ENCODE peak calls at places on chromosomes 2 and 18, in five cellular contexts. G, M, Q, B and F are unnamed samples.

GRCh38 chr18:24090876-24091275 is 48.0 kb upstream of the CABYR start:
- DNase-seq in G (no peak), M (no peak), Q (no peak), B (no peak), F (no peak)

GRCh38 chr2:20146401-20146800 is 78.5 kb downstream of the SDC1 start:
- DNase-seq in G (no peak), M (no peak), Q (no peak), B (no peak), F (no peak)

GRCh38 chr2:240670402-240670801 is 12.3 kb downstream of the AQP12B start:
- DNase-seq in G (no peak), M (no peak), Q (no peak), B (no peak), F (no peak)

GRCh38 chr2:128640166-128640846 is 321.6 kb upstream of the HS6ST1 start:
- DNase-seq in G (no peak), M (no peak), Q (no peak), B (no peak), F (no peak)

GRCh38 chr2:237281900-237282306 is 132.1 kb downstream of the COL6A3 start:
- DNase-seq in G (no peak), M (no peak), Q (no peak), B (peak; percentile 99), F (no peak)

GRCh38 chr2:207126724-207127314 is 38.9 kb downstream of the KLF7 start:
- DNase-seq in G (no peak), M (no peak), Q (no peak), B (peak; percentile 41), F (no peak)

GRCh38 chr2:51706220-51706619 is 674.3 kb upstream of the NRXN1 start:
- DNase-seq in G (no peak), M (no peak), Q (no peak), B (no peak), F (no peak)

GRCh38 chr18:48104703-48105102 is 174.2 kb upstream of the SMAD2 start:
- DNase-seq in G (no peak), M (no peak), Q (no peak), B (no peak), F (no peak)

GRCh38 chr2:25324905-25325592 is 16.7 kb downstream of the DNMT3A start:
- DNase-seq in G (no peak), M (no peak), Q (peak; percentile 84), B (no peak), F (peak; percentile 15)

GRCh38 chr2:239736358-239737143 is 288.6 kb downstream of the NDUFA10 start:
- DNase-seq in G (no peak), M (no peak), Q (no peak), B (no peak), F (no peak)

GRCh38 chr2:212979799-212980198 is 171.6 kb downstream of the IKZF2 start:
- DNase-seq in G (no peak), M (no peak), Q (no peak), B (no peak), F (no peak)

GRCh38 chr18:22342625-22343024 is 75.1 kb downstream of the CTAGE1 start:
- DNase-seq in G (no peak), M (no peak), Q (no peak), B (peak; percentile 34), F (peak; percentile 59)

GRCh38 chr2:98445708-98446577 is 1.3 kb downstream of the INPP4A start:
- DNase-seq in G (no peak), M (no peak), Q (no peak), B (no peak), F (peak; percentile 28)

GRCh38 chr2:113980946-113981345 is 91.1 kb downstream of the ACTR3 start:
- DNase-seq in G (no peak), M (no peak), Q (no peak), B (no peak), F (no peak)

GRCh38 chr2:172087191-172087779 is 2.0 kb downstream of the DLX1 start:
- DNase-seq in G (no peak), M (no peak), Q (peak; percentile 3), B (no peak), F (no peak)

GRCh38 chr2:65313126-65313953 is 85.7 kb downstream of the ACTR2 start:
- DNase-seq in G (no peak), M (no peak), Q (no peak), B (no peak), F (no peak)

GRCh38 chr18:2515408-2515807 is 55.9 kb downstream of the METTL4 start:
- DNase-seq in G (no peak), M (no peak), Q (peak; percentile 51), B (peak; percentile 81), F (peak; percentile 90)

GRCh38 chr2:141015339-141016047 is 1115.3 kb downstream of the LRP1B start:
- DNase-seq in G (no peak), M (no peak), Q (peak; percentile 13), B (no peak), F (no peak)

GRCh38 chr2:19569300-19569791 is 210.9 kb upstream of the OSR1 start:
- DNase-seq in G (no peak), M (no peak), Q (no peak), B (no peak), F (no peak)

GRCh38 chr2:201116959-201117734 is 1.2 kb downstream of the CFLAR start:
- DNase-seq in G (peak; percentile 67), M (peak; percentile 61), Q (peak; percentile 70), B (peak; percentile 85), F (peak; percentile 90)

GRCh38 chr2:111190816-111191540 is 70.3 kb downstream of the BCL2L11 start:
- DNase-seq in G (no peak), M (no peak), Q (no peak), B (no peak), F (no peak)

GRCh38 chr2:128714861-128715312 is 396.2 kb upstream of the HS6ST1 start:
- DNase-seq in G (no peak), M (no peak), Q (no peak), B (no peak), F (no peak)

GRCh38 chr18:49547701-49548100 is 14.2 kb upstream of the LIPG start:
- DNase-seq in G (no peak), M (no peak), Q (no peak), B (no peak), F (no peak)

GRCh38 chr2:50691518-50691917 is 340.4 kb downstream of the NRXN1 start:
- DNase-seq in G (no peak), M (no peak), Q (no peak), B (no peak), F (no peak)

GRCh38 chr2:156935611-156936010 is 321.9 kb upstream of the GALNT5 start:
- DNase-seq in G (no peak), M (no peak), Q (no peak), B (no peak), F (no peak)

GRCh38 chr2:8065191-8065590 is 616.7 kb upstream of the ID2 start:
- DNase-seq in G (no peak), M (no peak), Q (no peak), B (no peak), F (no peak)

GRCh38 chr2:38474833-38475566 is 97.9 kb upstream of the ATL2 start:
- DNase-seq in G (peak; percentile 28), M (no peak), Q (no peak), B (no peak), F (no peak)

GRCh38 chr2:160305081-160305750 is 105.1 kb upstream of the ITGB6 start:
- DNase-seq in G (no peak), M (no peak), Q (no peak), B (peak; percentile 82), F (no peak)

GRCh38 chr18:34031810-34032209 is 192.9 kb downstream of the NOL4 start:
- DNase-seq in G (no peak), M (no peak), Q (no peak), B (no peak), F (no peak)

GRCh38 chr2:111226797-111227700 is 106.3 kb downstream of the BCL2L11 start:
- DNase-seq in G (no peak), M (no peak), Q (no peak), B (peak; percentile 25), F (no peak)

GRCh38 chr2:1502891-1503304 is 89.6 kb downstream of the TPO start:
- DNase-seq in G (no peak), M (no peak), Q (no peak), B (no peak), F (no peak)

GRCh38 chr2:75602724-75603342 is 42.1 kb upstream of the EVA1A start:
- DNase-seq in G (peak; percentile 24), M (no peak), Q (no peak), B (peak; percentile 60), F (no peak)

GRCh38 chr2:61759718-61760117 is 94.1 kb downstream of the FAM161A start:
- DNase-seq in G (no peak), M (no peak), Q (no peak), B (peak; percentile 65), F (peak; percentile 69)

GRCh38 chr2:38592951-38593350 is 9.8 kb downstream of the HNRNPLL start:
- DNase-seq in G (no peak), M (no peak), Q (no peak), B (peak; percentile 48), F (no peak)

GRCh38 chr2:129296401-129297343 is 682.8 kb upstream of the RAB6C start:
- DNase-seq in G (no peak), M (no peak), Q (no peak), B (no peak), F (no peak)

GRCh38 chr18:45008694-45009372 is 328.1 kb downstream of the SETBP1 start:
- DNase-seq in G (no peak), M (no peak), Q (no peak), B (no peak), F (no peak)

GRCh38 chr2:174776223-174776622 is 12.0 kb upstream of the CHRNA1 start:
- DNase-seq in G (no peak), M (no peak), Q (no peak), B (no peak), F (no peak)

GRCh38 chr2:213251618-213252017 is 32.6 kb upstream of the SPAG16 start:
- DNase-seq in G (no peak), M (no peak), Q (peak; percentile 33), B (peak; percentile 49), F (peak; percentile 77)